ENCODE peak calls at places on chromosomes 13 and 19, in four cellular contexts. Z, K, P and X are unnamed samples.

GRCh38 chr13:100176781-100177389 is 88.0 kb downstream of the PCCA start:
- DNase-seq in P (no peak), K (peak), Z (no peak), X (no peak)

GRCh38 chr13:99288069-99288468 is 19.1 kb downstream of the GPR183 start:
- DNase-seq in K (peak), P (no peak), Z (peak), X (no peak)

GRCh38 chr13:43664700-43665191 is 122.0 kb downstream of the ENOX1 start:
- DNase-seq in P (no peak), Z (peak), K (peak), X (peak)

GRCh38 chr13:111281751-111282311 is 38.6 kb upstream of the TEX29 start:
- DNase-seq in Z (no peak), K (no peak), P (no peak), X (no peak)

GRCh38 chr13:111005808-111006494 is 91.1 kb upstream of the ANKRD10 start:
- DNase-seq in K (no peak), P (no peak), Z (no peak), X (no peak)

GRCh38 chr13:50071399-50071798 is 56.2 kb downstream of the KCNRG start:
- DNase-seq in K (peak), P (no peak), Z (no peak), X (no peak)

GRCh38 chr19:49114630-49115363 is 627 bp downstream of the LIN7B start:
- DNase-seq in K (no peak), P (no peak), Z (peak), X (peak)

GRCh38 chr13:32745509-32745908 is 159.3 kb downstream of the PDS5B start:
- DNase-seq in Z (no peak), P (no peak), K (no peak), X (no peak)

GRCh38 chr19:19662866-19663291 is 597 bp downstream of the ATP13A1 start:
- DNase-seq in P (no peak), Z (no peak), K (peak), X (no peak)

GRCh38 chr13:99086869-99087129 is 108.9 kb upstream of the DOCK9 start:
- DNase-seq in K (no peak), P (no peak), Z (no peak), X (no peak)

GRCh38 chr19:2546128-2547032 is 70.5 kb downstream of the GADD45B start:
- DNase-seq in K (no peak), P (peak), Z (no peak), X (no peak)

GRCh38 chr19:52936151-52936957 is 13.1 kb upstream of the ZNF888 start:
- DNase-seq in Z (no peak), P (no peak), K (no peak), X (no peak)

GRCh38 chr19:3369337-3370213 is 3.2 kb downstream of the NFIC start:
- DNase-seq in P (peak), Z (peak), K (peak), X (no peak)

GRCh38 chr13:32901994-32902780 is 114.0 kb upstream of the KL start:
- DNase-seq in K (peak), P (no peak), Z (no peak), X (no peak)

GRCh38 chr19:14375055-14375581 is 6.1 kb upstream of the ADGRE5 start:
- DNase-seq in Z (peak), P (no peak), K (no peak), X (no peak)

GRCh38 chr13:28568286-28568685 is 73.4 kb upstream of the FLT1 start:
- DNase-seq in Z (no peak), K (no peak), P (no peak), X (no peak)

GRCh38 chr19:35212241-35212640 is 16.3 kb downstream of the FAM187B start:
- DNase-seq in Z (no peak), K (no peak), P (peak), X (no peak)

GRCh38 chr13:100879255-100879654 is 204.7 kb upstream of the TMTC4 start:
- DNase-seq in K (no peak), Z (no peak), P (no peak), X (no peak)

GRCh38 chr19:3402631-3403443 is 36.5 kb downstream of the NFIC start:
- DNase-seq in K (no peak), Z (no peak), P (no peak), X (no peak)

GRCh38 chr13:32476021-32476731 is 48.2 kb upstream of the N4BP2L1 start:
- DNase-seq in K (no peak), Z (no peak), P (no peak), X (no peak)

GRCh38 chr19:1453525-1454371 is 3.8 kb downstream of the APC2 start:
- DNase-seq in P (no peak), Z (no peak), K (peak), X (no peak)

GRCh38 chr19:52638601-52639000 is 446 bp upstream of the ZNF83 start:
- DNase-seq in P (no peak), Z (no peak), K (no peak), X (peak)

GRCh38 chr13:31199527-31199848 is 287 bp upstream of the B3GLCT start:
- DNase-seq in Z (no peak), K (no peak), P (no peak), X (no peak)

GRCh38 chr13:113666951-113667701 is at the start of gene GRK1:
- DNase-seq in K (no peak), P (peak), Z (no peak), X (no peak)

GRCh38 chr13:36685912-36686311 is 12.1 kb downstream of the SERTM1 start:
- DNase-seq in Z (no peak), K (peak), P (no peak), X (no peak)

GRCh38 chr13:87295636-87296035 is 375.5 kb upstream of the SLITRK5 start:
- DNase-seq in Z (no peak), P (no peak), K (no peak), X (peak)

GRCh38 chr13:59532405-59532804 is 631.3 kb downstream of the DIAPH3 start:
- DNase-seq in Z (no peak), K (peak), P (no peak), X (no peak)

GRCh38 chr13:28778308-28779215 is 41.6 kb upstream of the MTUS2 start:
- DNase-seq in P (no peak), K (no peak), Z (no peak), X (no peak)

GRCh38 chr19:13987101-13987890 is 18.8 kb downstream of the RFX1 start:
- DNase-seq in K (no peak), Z (no peak), P (no peak), X (no peak)

GRCh38 chr13:27125357-27126282 is 46.0 kb downstream of the USP12 start:
- DNase-seq in Z (no peak), K (peak), P (no peak), X (no peak)

GRCh38 chr13:105334211-105334610 is 1201.3 kb downstream of the EFNB2 start:
- DNase-seq in P (no peak), Z (no peak), K (no peak), X (no peak)

GRCh38 chr13:39259371-39259770 is 221.1 kb downstream of the NHLRC3 start:
- DNase-seq in P (no peak), K (no peak), Z (peak), X (no peak)

GRCh38 chr13:59259416-59260000 is 904.2 kb downstream of the DIAPH3 start:
- DNase-seq in Z (no peak), P (no peak), K (no peak), X (no peak)